ENCODE peak calls at places on chromosome 10, in seven cellular contexts. N is neural progenitor cell, X is trophoblast cell, O is SK-N-SH, P is fibroblast of lung, K is MM.1S, J is GM23248. Q is an unnamed sample.

GRCh38 chr10:92691591-92692084 is 1.9 kb downstream of the HHEX start:
- DNase-seq in K (no peak), X (peak), J (no peak), P (no peak), O (no peak), N (peak), Q (peak)

GRCh38 chr10:63504145-63504881 is 16.9 kb upstream of the REEP3 start:
- DNase-seq in N (no peak), X (peak), O (no peak), K (no peak), P (no peak), J (no peak), Q (no peak)

GRCh38 chr10:133456041-133456951 is 2.6 kb downstream of the SCART1 start:
- DNase-seq in J (no peak), X (no peak), N (no peak), P (no peak), O (no peak), K (no peak), Q (no peak)

GRCh38 chr10:119131512-119132240 is 27.8 kb downstream of the DENND10 start:
- DNase-seq in P (no peak), X (no peak), N (no peak), K (peak), O (no peak), J (peak), Q (no peak)

GRCh38 chr10:97081621-97082235 is 104.0 kb downstream of the SLIT1 start:
- DNase-seq in O (no peak), X (peak), N (peak), J (peak), P (peak), K (peak), Q (peak)

GRCh38 chr10:35127289-35127891 is 744 bp downstream of the CREM start:
- DNase-seq in X (peak), N (no peak), J (peak), O (peak), K (peak), P (peak), Q (peak)

GRCh38 chr10:23070819-23071218 is 24.6 kb upstream of the MSRB2 start:
- DNase-seq in O (no peak), X (no peak), K (no peak), J (no peak), N (no peak), P (no peak), Q (no peak)

GRCh38 chr10:28020993-28021982 is 22.4 kb upstream of the ODAD2 start:
- DNase-seq in X (peak), J (peak), N (no peak), P (no peak), K (no peak), O (no peak), Q (no peak)

GRCh38 chr10:86646933-86647332 is 7.4 kb upstream of the OPN4 start:
- DNase-seq in J (no peak), X (no peak), P (no peak), K (no peak), N (no peak), O (peak), Q (no peak)

GRCh38 chr10:26215923-26216576 is 524 bp upstream of the GAD2 start:
- DNase-seq in N (peak), O (peak), P (peak), K (no peak), J (peak), X (peak), Q (no peak)
- H3K4me2 ChIP-seq in N (peak), O (no peak), P (no peak), K (no peak), J (peak), X (peak), Q (no peak)

GRCh38 chr10:98257961-98258360 is 10.0 kb downstream of the LOXL4 start:
- DNase-seq in P (no peak), O (no peak), J (no peak), N (no peak), X (no peak), K (no peak), Q (no peak)

GRCh38 chr10:98256692-98257091 is 11.3 kb downstream of the LOXL4 start:
- DNase-seq in X (no peak), K (no peak), J (no peak), P (no peak), O (no peak), N (no peak), Q (no peak)

GRCh38 chr10:98255146-98255877 is 12.7 kb downstream of the LOXL4 start:
- DNase-seq in X (no peak), N (no peak), P (no peak), O (no peak), K (no peak), J (no peak), Q (no peak)

GRCh38 chr10:98258683-98259454 is 9.1 kb downstream of the LOXL4 start:
- DNase-seq in P (peak), K (peak), N (no peak), X (no peak), O (no peak), J (peak), Q (no peak)

DNA sequence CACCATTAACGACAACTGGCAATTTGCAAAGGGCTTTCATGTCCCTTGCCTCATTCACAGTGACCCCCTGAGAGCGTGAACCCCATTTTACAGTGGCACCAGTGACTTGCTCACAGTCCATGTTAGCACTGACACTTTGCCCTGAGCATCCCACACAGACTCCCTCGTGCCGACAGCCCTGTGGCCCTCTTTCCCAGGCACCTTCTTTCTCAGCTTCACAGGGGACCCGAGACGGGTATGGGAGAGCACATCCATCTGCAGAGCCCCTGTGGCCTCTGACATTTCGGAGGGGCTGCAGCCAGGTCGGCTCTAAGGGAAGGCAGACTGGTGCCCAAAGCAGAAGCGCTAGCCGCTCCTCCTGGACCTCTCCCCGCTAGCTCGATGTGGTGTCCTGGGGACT is 10.8 kb downstream of the LOXL4 start:
- DNase-seq in O (no peak), K (no peak), N (no peak), J (no peak), P (no peak), X (no peak), Q (no peak)
- H3K9ac ChIP-seq in O (no peak), K (no peak), N (no peak), J (no peak), P (no peak), X (no peak), Q (no peak)

DNA sequence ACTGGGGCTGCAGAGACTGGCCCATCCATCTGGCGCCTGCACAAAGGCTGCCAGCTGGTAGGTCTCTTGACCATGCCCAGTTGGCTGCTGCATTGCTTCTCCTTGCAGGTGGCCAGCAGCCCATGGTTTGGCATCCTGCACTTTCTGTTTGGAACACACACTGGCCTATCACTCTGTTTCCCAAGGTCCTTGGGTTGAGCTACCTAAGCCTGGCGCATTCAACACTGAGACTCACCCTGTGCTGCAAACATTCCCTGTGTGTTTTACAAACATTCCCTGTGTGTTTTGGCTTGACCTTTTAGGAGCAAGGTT is 55.5 kb downstream of the TACR2 start:
- DNase-seq in O (no peak), X (no peak), K (no peak), P (no peak), N (no peak), J (no peak), Q (no peak)
- H3K4me2 ChIP-seq in O (peak), X (no peak), K (no peak), P (peak), N (no peak), J (peak), Q (no peak)

GRCh38 chr10:124120410-124121061 is 27.1 kb upstream of the CHST15 start:
- DNase-seq in X (no peak), N (no peak), O (no peak), P (no peak), K (no peak), J (no peak), Q (no peak)
- H3K9ac ChIP-seq in X (no peak), N (no peak), O (no peak), P (no peak), K (no peak), J (no peak), Q (no peak)

GRCh38 chr10:943334-944033 is 12.0 kb upstream of the LARP4B start:
- DNase-seq in K (no peak), N (no peak), P (no peak), X (no peak), O (no peak), J (no peak), Q (no peak)
- H3K4me2 ChIP-seq in K (no peak), N (no peak), P (no peak), X (no peak), O (no peak), J (no peak), Q (peak)

GRCh38 chr10:14926722-14927416 is 27.0 kb downstream of the DCLRE1C start:
- DNase-seq in P (no peak), O (no peak), J (no peak), N (no peak), X (no peak), K (peak), Q (no peak)
- H3K9ac ChIP-seq in P (no peak), O (no peak), J (no peak), N (no peak), X (no peak), K (peak), Q (no peak)

Q was measured in Karpas-422.